ENCODE peak calls at places on chromosome 19, in eight cellular contexts. E is AG04450, Y is cardiac muscle cell, F is thoracic aorta, J is A549, L is breast epithelium, U is upper lobe of left lung, S is A673. H is an unnamed sample.

GRCh38 chr19:15702590-15702930 is 25.3 kb upstream of the OR10H2 start:
- DNase-seq in U (peak; percentile 56), E (no peak), F (no peak), L (peak; percentile 65), J (peak; percentile 44), Y (peak; percentile 52), S (peak; percentile 85), H (peak; percentile 93)

GRCh38 chr19:3586124-3586626 is 897 bp downstream of the GIPC3 start:
- DNase-seq in S (peak; percentile 57), Y (no peak), L (no peak), F (no peak), E (no peak), U (no peak), J (no peak), H (no peak)

GRCh38 chr19:8592231-8593009 is 15.2 kb upstream of the MYO1F start:
- DNase-seq in F (peak; percentile 98), E (peak; percentile 90), L (peak; percentile 97), Y (peak; percentile 99), U (peak; percentile 93), S (peak; percentile 99), J (peak; percentile 98), H (peak; percentile 99)

GRCh38 chr19:15330801-15331418 is 1.4 kb downstream of the BRD4 start:
- DNase-seq in Y (peak; percentile 64), U (no peak), L (peak; percentile 39), F (no peak), J (peak; percentile 41), S (no peak), E (peak; percentile 64), H (no peak)

GRCh38 chr19:3608079-3608641 is 1.5 kb upstream of the TBXA2R start:
- DNase-seq in J (no peak), F (no peak), S (no peak), U (no peak), Y (no peak), L (no peak), E (no peak), H (no peak)

GRCh38 chr19:46849610-46850009 is 1.0 kb downstream of the AP2S1 start:
- DNase-seq in F (no peak), L (no peak), E (no peak), U (no peak), J (no peak), S (peak; percentile 33), Y (no peak), H (peak; percentile 60)

GRCh38 chr19:34712606-34713261 is 21.3 kb upstream of the ZNF181 start:
- DNase-seq in E (peak; percentile 66), J (peak; percentile 90), Y (peak; percentile 90), F (no peak), S (peak; percentile 85), L (no peak), U (no peak), H (no peak)

GRCh38 chr19:16795042-16795441 is 34.2 kb upstream of the SIN3B start:
- DNase-seq in E (no peak), L (no peak), U (no peak), J (no peak), S (no peak), Y (no peak), F (no peak), H (no peak)

GRCh38 chr19:6248856-6249255 is 30.9 kb downstream of the MLLT1 start:
- DNase-seq in L (no peak), Y (no peak), E (no peak), S (no peak), J (no peak), U (no peak), F (no peak), H (no peak)

GRCh38 chr19:27736225-27736624 is 1476.7 kb downstream of the UQCRFS1 start:
- DNase-seq in E (no peak), Y (no peak), S (no peak), J (no peak), L (no peak), U (no peak), F (no peak), H (no peak)

GRCh38 chr19:15101479-15102082 is 5.6 kb upstream of the SYDE1 start:
- DNase-seq in L (no peak), U (no peak), S (peak; percentile 61), E (no peak), F (no peak), J (peak; percentile 48), Y (peak; percentile 65), H (no peak)

GRCh38 chr19:20078696-20079095 is 896 bp downstream of the ZNF90 start:
- DNase-seq in J (no peak), U (peak; percentile 49), E (no peak), L (no peak), F (no peak), Y (peak; percentile 74), S (no peak), H (peak; percentile 67)

GRCh38 chr19:37718357-37718756 is 1.2 kb downstream of the ZNF607 start:
- DNase-seq in J (no peak), Y (no peak), L (no peak), F (no peak), E (no peak), S (no peak), U (no peak), H (no peak)

GRCh38 chr19:31289976-31290375 is 59.3 kb downstream of the TSHZ3 start:
- DNase-seq in S (no peak), Y (no peak), J (no peak), F (no peak), E (no peak), L (no peak), U (no peak), H (peak; percentile 48)

GRCh38 chr19:42422576-42423461 is 4.4 kb downstream of the LIPE start:
- DNase-seq in U (no peak), E (no peak), S (peak; percentile 39), L (no peak), Y (no peak), J (no peak), F (no peak), H (peak; percentile 60)

GRCh38 chr19:38142176-38143035 is 81.6 kb downstream of the DPF1 start:
- DNase-seq in U (no peak), J (peak; percentile 81), Y (peak; percentile 66), E (no peak), L (no peak), F (no peak), S (peak; percentile 76), H (no peak)

GRCh38 chr19:12112701-12113100 is 27.4 kb downstream of the ZNF20 start:
- DNase-seq in J (no peak), E (no peak), U (no peak), L (no peak), Y (no peak), F (no peak), S (no peak), H (no peak)

GRCh38 chr19:46818812-46819211 is 30.4 kb upstream of the SLC1A5 start:
- DNase-seq in J (peak; percentile 69), E (no peak), L (no peak), F (no peak), S (peak; percentile 64), U (no peak), Y (peak; percentile 37), H (no peak)

DNA sequence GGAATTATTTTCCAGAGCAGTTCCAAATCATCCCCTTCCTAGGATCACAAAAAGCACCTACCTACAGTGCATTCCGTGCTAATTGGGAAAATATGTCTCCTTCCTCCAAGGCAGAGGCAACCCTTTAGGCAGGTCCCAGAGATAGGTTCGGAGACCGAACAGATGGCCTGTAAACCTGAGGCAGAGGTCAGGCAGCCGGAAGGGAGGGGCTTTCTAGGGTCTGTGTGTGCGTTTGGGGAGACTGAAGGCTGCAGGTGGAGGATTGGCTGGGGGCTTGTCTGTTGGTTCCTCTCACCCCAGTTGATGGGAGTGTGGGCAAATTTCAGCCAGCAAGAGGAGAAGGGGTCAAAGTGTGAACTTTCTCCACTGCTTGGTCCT is 7.1 kb downstream of the KCNN4 start:
- DNase-seq in U (no peak), E (no peak), L (no peak), F (no peak), S (no peak), J (no peak), Y (no peak), H (no peak)
- H3K27ac ChIP-seq in U (no peak overlapping the region), E (no peak overlapping the region), L (no peak overlapping the region), F (no peak overlapping the region), S (no peak overlapping the region), J (no peak overlapping the region), Y (no peak overlapping the region), H (no peak overlapping the region)

GRCh38 chr19:13864513-13865242 is 12.3 kb upstream of the NANOS3 start:
- DNase-seq in U (peak; percentile 87), E (no peak), F (no peak), L (no peak), J (no peak), Y (no peak), S (no peak), H (no peak)
- H3K4me3 ChIP-seq in U (peak overlapping the region; percentile 57), E (peak overlapping the region; percentile 13), F (peak overlapping the region; percentile 87), L (peak overlapping the region; percentile 53), J (peak overlapping the region; percentile 88), Y (peak overlapping the region; percentile 96), S (peak overlapping the region; percentile 73), H (peak overlapping the region; percentile 68)

GRCh38 chr19:787551-787950 is 9.7 kb upstream of the PTBP1 start:
- DNase-seq in S (no peak), F (no peak), J (no peak), E (no peak), L (no peak), U (peak; percentile 68), Y (no peak), H (no peak)

GRCh38 chr19:790971-791604 is 6.2 kb upstream of the PTBP1 start:
- DNase-seq in F (no peak), S (no peak), U (no peak), J (no peak), L (no peak), Y (no peak), E (no peak), H (no peak)

GRCh38 chr19:789473-790052 is 7.7 kb upstream of the PTBP1 start:
- DNase-seq in S (no peak), F (no peak), U (peak; percentile 54), L (no peak), Y (no peak), J (no peak), E (no peak), H (no peak)

GRCh38 chr19:791605-792360 is 5.5 kb upstream of the PTBP1 start:
- DNase-seq in L (no peak), U (no peak), E (no peak), F (no peak), Y (peak; percentile 62), S (no peak), J (peak; percentile 52), H (no peak)

DNA sequence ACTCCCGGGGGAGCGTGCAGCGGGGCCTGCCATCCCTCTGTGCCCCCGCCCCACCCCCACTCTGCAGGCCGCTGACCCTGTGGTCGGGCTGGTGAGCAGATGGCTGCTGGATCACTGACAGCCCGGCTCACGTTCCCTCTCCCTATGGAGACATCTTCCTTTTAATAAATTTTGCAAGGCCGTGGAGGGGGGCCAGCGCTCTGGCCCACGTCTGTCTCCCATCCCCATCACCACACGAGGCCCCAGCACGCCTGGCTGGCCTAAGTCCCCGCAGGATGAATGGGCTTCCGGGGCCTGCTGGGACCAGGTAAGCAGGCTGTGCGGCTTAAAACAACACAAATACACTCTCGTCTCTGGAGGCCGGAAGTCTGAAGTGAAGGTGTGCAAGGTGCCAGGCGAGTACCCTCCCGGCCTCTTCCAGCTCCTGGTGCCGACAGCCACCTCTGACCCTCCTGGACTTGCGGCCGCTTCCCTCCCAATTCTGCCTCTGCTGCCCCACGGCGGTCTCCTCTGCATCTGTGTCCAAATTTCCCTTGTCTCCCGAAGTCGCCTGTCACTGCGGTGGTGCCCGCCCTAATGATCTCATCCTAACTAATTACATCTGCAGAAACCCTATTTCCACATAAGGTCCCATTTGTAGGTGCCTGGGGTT is 8.3 kb upstream of the PTBP1 start:
- DNase-seq in S (no peak), L (no peak), J (no peak), U (peak; percentile 76), Y (no peak), E (no peak), F (no peak), H (no peak)
- H3K27ac ChIP-seq in S (no peak overlapping the region), L (peak overlapping the region; percentile 48), J (peak overlapping the region; percentile 56), U (peak overlapping the region; percentile 88), Y (peak overlapping the region; percentile 83), E (no peak overlapping the region), F (no peak overlapping the region), H (peak overlapping the region; percentile 43)

GRCh38 chr19:40721936-40722661 is 5.2 kb downstream of the ITPKC start:
- DNase-seq in Y (no peak), S (no peak), L (peak; percentile 45), F (no peak), U (no peak), E (no peak), J (no peak), H (no peak)
- H3K4me3 ChIP-seq in Y (no peak overlapping the region), S (no peak overlapping the region), L (peak overlapping the region; percentile 94), F (peak overlapping the region; percentile 87), U (no peak overlapping the region), E (peak overlapping the region; percentile 5), J (no peak overlapping the region), H (no peak overlapping the region)

H was measured in sigmoid colon.